ENCODE peak calls at places on chromosomes 4 and X, in six cellular contexts. One of them, this sample, is unnamed.

GRCh38 chrX:17298564-17298963 is 76.4 kb upstream of the NHS start:
- DNase-seq in HT-29: no peak
- DNase-seq in AG04450: no peak
- DNase-seq in stimulated activated CD4-positive, alpha-beta T cell treated with anti-CD3 and anti-CD28 coated beads, TNF-alpha, amount 100 ng/mL, for 48 hours: no peak
- DNase-seq in chondrocyte: no peak
- DNase-seq in neural progenitor cell: no peak
- DNase-seq in this sample: no peak

GRCh38 chr4:168917150-168917779 is 92.8 kb downstream of the CBR4 start:
- DNase-seq in stimulated activated CD4-positive, alpha-beta T cell treated with anti-CD3 and anti-CD28 coated beads, TNF-alpha, amount 100 ng/mL, for 48 hours: no peak
- DNase-seq in HT-29: peak
- DNase-seq in AG04450: no peak
- DNase-seq in neural progenitor cell: peak
- DNase-seq in chondrocyte: no peak
- DNase-seq in this sample: peak

GRCh38 chr4:24644983-24645764 is 60.8 kb upstream of the DHX15 start:
- DNase-seq in HT-29: peak
- DNase-seq in neural progenitor cell: no peak
- DNase-seq in stimulated activated CD4-positive, alpha-beta T cell treated with anti-CD3 and anti-CD28 coated beads, TNF-alpha, amount 100 ng/mL, for 48 hours: no peak
- DNase-seq in chondrocyte: no peak
- DNase-seq in AG04450: no peak
- DNase-seq in this sample: no peak

GRCh38 chrX:44765556-44765955 is 78.3 kb upstream of the DUSP21 start:
- DNase-seq in chondrocyte: no peak
- DNase-seq in HT-29: no peak
- DNase-seq in stimulated activated CD4-positive, alpha-beta T cell treated with anti-CD3 and anti-CD28 coated beads, TNF-alpha, amount 100 ng/mL, for 48 hours: no peak
- DNase-seq in AG04450: no peak
- DNase-seq in neural progenitor cell: no peak
- DNase-seq in this sample: no peak

GRCh38 chr4:175509320-175509719 is 302.7 kb downstream of the GPM6A start:
- DNase-seq in AG04450: no peak
- DNase-seq in stimulated activated CD4-positive, alpha-beta T cell treated with anti-CD3 and anti-CD28 coated beads, TNF-alpha, amount 100 ng/mL, for 48 hours: no peak
- DNase-seq in chondrocyte: no peak
- DNase-seq in HT-29: peak
- DNase-seq in neural progenitor cell: peak
- DNase-seq in this sample: no peak

GRCh38 chr4:13546855-13547562 is 2.7 kb upstream of the NKX3-2 start:
- DNase-seq in stimulated activated CD4-positive, alpha-beta T cell treated with anti-CD3 and anti-CD28 coated beads, TNF-alpha, amount 100 ng/mL, for 48 hours: no peak
- DNase-seq in neural progenitor cell: peak
- DNase-seq in HT-29: no peak
- DNase-seq in AG04450: no peak
- DNase-seq in chondrocyte: no peak
- DNase-seq in this sample: peak

GRCh38 chrX:7334253-7334935 is 186.4 kb upstream of the PUDP start:
- DNase-seq in HT-29: no peak
- DNase-seq in chondrocyte: no peak
- DNase-seq in AG04450: peak
- DNase-seq in neural progenitor cell: no peak
- DNase-seq in stimulated activated CD4-positive, alpha-beta T cell treated with anti-CD3 and anti-CD28 coated beads, TNF-alpha, amount 100 ng/mL, for 48 hours: no peak
- DNase-seq in this sample: no peak

GRCh38 chrX:136076942-136077341 is 70.4 kb upstream of the FHL1 start:
- DNase-seq in chondrocyte: no peak
- DNase-seq in AG04450: no peak
- DNase-seq in HT-29: no peak
- DNase-seq in neural progenitor cell: no peak
- DNase-seq in stimulated activated CD4-positive, alpha-beta T cell treated with anti-CD3 and anti-CD28 coated beads, TNF-alpha, amount 100 ng/mL, for 48 hours: no peak
- DNase-seq in this sample: no peak

GRCh38 chrX:320126-320783 is 1.7 kb upstream of the GTPBP6 start:
- DNase-seq in HT-29: no peak
- DNase-seq in AG04450: no peak
- DNase-seq in stimulated activated CD4-positive, alpha-beta T cell treated with anti-CD3 and anti-CD28 coated beads, TNF-alpha, amount 100 ng/mL, for 48 hours: no peak
- DNase-seq in chondrocyte: peak
- DNase-seq in neural progenitor cell: peak
- DNase-seq in this sample: no peak

GRCh38 chr4:48332661-48333060 is 8.7 kb upstream of the SLAIN2 start:
- DNase-seq in chondrocyte: no peak
- DNase-seq in neural progenitor cell: no peak
- DNase-seq in HT-29: no peak
- DNase-seq in stimulated activated CD4-positive, alpha-beta T cell treated with anti-CD3 and anti-CD28 coated beads, TNF-alpha, amount 100 ng/mL, for 48 hours: no peak
- DNase-seq in AG04450: no peak
- DNase-seq in this sample: no peak

GRCh38 chr4:21819086-21819485 is 129.5 kb downstream of the KCNIP4 start:
- DNase-seq in stimulated activated CD4-positive, alpha-beta T cell treated with anti-CD3 and anti-CD28 coated beads, TNF-alpha, amount 100 ng/mL, for 48 hours: no peak
- DNase-seq in HT-29: no peak
- DNase-seq in neural progenitor cell: no peak
- DNase-seq in AG04450: no peak
- DNase-seq in chondrocyte: no peak
- DNase-seq in this sample: no peak

GRCh38 chr4:7021930-7022658 is 21.1 kb upstream of the TADA2B start:
- DNase-seq in neural progenitor cell: no peak
- DNase-seq in AG04450: peak
- DNase-seq in HT-29: no peak
- DNase-seq in chondrocyte: peak
- DNase-seq in stimulated activated CD4-positive, alpha-beta T cell treated with anti-CD3 and anti-CD28 coated beads, TNF-alpha, amount 100 ng/mL, for 48 hours: no peak
- DNase-seq in this sample: peak

GRCh38 chr4:107801766-107802211 is 22.9 kb upstream of the SGMS2 start:
- DNase-seq in AG04450: no peak
- DNase-seq in stimulated activated CD4-positive, alpha-beta T cell treated with anti-CD3 and anti-CD28 coated beads, TNF-alpha, amount 100 ng/mL, for 48 hours: no peak
- DNase-seq in HT-29: peak
- DNase-seq in neural progenitor cell: no peak
- DNase-seq in chondrocyte: no peak
- DNase-seq in this sample: no peak

GRCh38 chrX:15816453-15816838 is 26.2 kb downstream of the ZRSR2 start:
- DNase-seq in HT-29: no peak
- DNase-seq in neural progenitor cell: no peak
- DNase-seq in chondrocyte: no peak
- DNase-seq in AG04450: no peak
- DNase-seq in stimulated activated CD4-positive, alpha-beta T cell treated with anti-CD3 and anti-CD28 coated beads, TNF-alpha, amount 100 ng/mL, for 48 hours: no peak
- DNase-seq in this sample: no peak

GRCh38 chrX:97290199-97290598 is 406.5 kb downstream of the RPA4 start:
- DNase-seq in stimulated activated CD4-positive, alpha-beta T cell treated with anti-CD3 and anti-CD28 coated beads, TNF-alpha, amount 100 ng/mL, for 48 hours: no peak
- DNase-seq in AG04450: no peak
- DNase-seq in chondrocyte: no peak
- DNase-seq in neural progenitor cell: no peak
- DNase-seq in HT-29: peak
- DNase-seq in this sample: no peak

GRCh38 chrX:55135171-55135570 is 46.4 kb downstream of the PAGE2 start:
- DNase-seq in HT-29: peak
- DNase-seq in stimulated activated CD4-positive, alpha-beta T cell treated with anti-CD3 and anti-CD28 coated beads, TNF-alpha, amount 100 ng/mL, for 48 hours: no peak
- DNase-seq in neural progenitor cell: peak
- DNase-seq in chondrocyte: no peak
- DNase-seq in AG04450: no peak
- DNase-seq in this sample: peak

GRCh38 chr4:65791111-65791806 is 121.0 kb upstream of the EPHA5 start:
- DNase-seq in stimulated activated CD4-positive, alpha-beta T cell treated with anti-CD3 and anti-CD28 coated beads, TNF-alpha, amount 100 ng/mL, for 48 hours: no peak
- DNase-seq in AG04450: no peak
- DNase-seq in HT-29: no peak
- DNase-seq in chondrocyte: no peak
- DNase-seq in neural progenitor cell: no peak
- DNase-seq in this sample: no peak

GRCh38 chrX:108018659-108019381 is 26.0 kb upstream of the VSIG1 start:
- DNase-seq in stimulated activated CD4-positive, alpha-beta T cell treated with anti-CD3 and anti-CD28 coated beads, TNF-alpha, amount 100 ng/mL, for 48 hours: no peak
- DNase-seq in neural progenitor cell: no peak
- DNase-seq in AG04450: no peak
- DNase-seq in HT-29: no peak
- DNase-seq in chondrocyte: no peak
- DNase-seq in this sample: no peak

GRCh38 chr4:48896845-48897244 is 9.7 kb downstream of the OCIAD2 start:
- DNase-seq in stimulated activated CD4-positive, alpha-beta T cell treated with anti-CD3 and anti-CD28 coated beads, TNF-alpha, amount 100 ng/mL, for 48 hours: no peak
- DNase-seq in AG04450: no peak
- DNase-seq in chondrocyte: no peak
- DNase-seq in neural progenitor cell: no peak
- DNase-seq in HT-29: no peak
- DNase-seq in this sample: no peak

GRCh38 chr4:143424276-143424675 is 87.6 kb downstream of the GAB1 start:
- DNase-seq in HT-29: no peak
- DNase-seq in stimulated activated CD4-positive, alpha-beta T cell treated with anti-CD3 and anti-CD28 coated beads, TNF-alpha, amount 100 ng/mL, for 48 hours: no peak
- DNase-seq in chondrocyte: no peak
- DNase-seq in AG04450: peak
- DNase-seq in neural progenitor cell: no peak
- DNase-seq in this sample: no peak